ENCODE peak calls at places on chromosomes 11 and 22, in ten cellular contexts. One of them, this sample, is unnamed.

GRCh38 chr11:72141066-72141465 is 5.5 kb downstream of the FOLR3 start:
- DNase-seq in choroid plexus epithelial cell: peak; percentile 76
- DNase-seq in H54: peak; percentile 49
- DNase-seq in posterior cingulate gyrus: no peak
- DNase-seq in stomach: no peak
- DNase-seq in effector memory CD8-positive, alpha-beta T cell: no peak
- DNase-seq in naive thymus-derived CD8-positive, alpha-beta T cell: no peak
- DNase-seq in stimulated activated CD4-positive, alpha-beta T cell treated with anti-CD3 and anti-CD28 coated beads, Interleukin-4, amount 100 ng/mL, for 4 hours: no peak
- DNase-seq in germinal center: no peak
- DNase-seq in RPMI8226: no peak
- DNase-seq in this sample: no peak

GRCh38 chr11:116558504-116559252 is 214.1 kb downstream of the BUD13 start:
- DNase-seq in posterior cingulate gyrus: no peak
- DNase-seq in stomach: no peak
- DNase-seq in choroid plexus epithelial cell: no peak
- DNase-seq in RPMI8226: no peak
- DNase-seq in H54: peak; percentile 12
- DNase-seq in effector memory CD8-positive, alpha-beta T cell: no peak
- DNase-seq in naive thymus-derived CD8-positive, alpha-beta T cell: no peak
- DNase-seq in stimulated activated CD4-positive, alpha-beta T cell treated with anti-CD3 and anti-CD28 coated beads, Interleukin-4, amount 100 ng/mL, for 4 hours: no peak
- DNase-seq in germinal center: no peak
- DNase-seq in this sample: no peak

GRCh38 chr11:7442588-7443215 is 42.6 kb upstream of the OLFML1 start:
- DNase-seq in choroid plexus epithelial cell: peak; percentile 69
- DNase-seq in H54: peak; percentile 49
- DNase-seq in effector memory CD8-positive, alpha-beta T cell: peak; percentile 60
- DNase-seq in posterior cingulate gyrus: peak; percentile 78
- DNase-seq in naive thymus-derived CD8-positive, alpha-beta T cell: peak; percentile 43
- DNase-seq in stomach: peak; percentile 76
- DNase-seq in germinal center: peak; percentile 72
- DNase-seq in RPMI8226: peak; percentile 61
- DNase-seq in stimulated activated CD4-positive, alpha-beta T cell treated with anti-CD3 and anti-CD28 coated beads, Interleukin-4, amount 100 ng/mL, for 4 hours: peak; percentile 49
- DNase-seq in this sample: peak; percentile 74

GRCh38 chr11:48094643-48095339 is 114.4 kb downstream of the PTPRJ start:
- DNase-seq in naive thymus-derived CD8-positive, alpha-beta T cell: no peak
- DNase-seq in germinal center: no peak
- DNase-seq in choroid plexus epithelial cell: no peak
- DNase-seq in stomach: no peak
- DNase-seq in H54: no peak
- DNase-seq in effector memory CD8-positive, alpha-beta T cell: no peak
- DNase-seq in RPMI8226: no peak
- DNase-seq in posterior cingulate gyrus: no peak
- DNase-seq in stimulated activated CD4-positive, alpha-beta T cell treated with anti-CD3 and anti-CD28 coated beads, Interleukin-4, amount 100 ng/mL, for 4 hours: no peak
- DNase-seq in this sample: no peak

GRCh38 chr22:26529345-26529744 is 17.1 kb upstream of the TFIP11 start:
- DNase-seq in RPMI8226: no peak
- DNase-seq in stimulated activated CD4-positive, alpha-beta T cell treated with anti-CD3 and anti-CD28 coated beads, Interleukin-4, amount 100 ng/mL, for 4 hours: no peak
- DNase-seq in naive thymus-derived CD8-positive, alpha-beta T cell: no peak
- DNase-seq in choroid plexus epithelial cell: peak; percentile 17
- DNase-seq in stomach: no peak
- DNase-seq in H54: no peak
- DNase-seq in effector memory CD8-positive, alpha-beta T cell: no peak
- DNase-seq in germinal center: no peak
- DNase-seq in posterior cingulate gyrus: no peak
- DNase-seq in this sample: no peak

GRCh38 chr22:27345681-27346080 is 455.9 kb downstream of the MN1 start:
- DNase-seq in H54: no peak
- DNase-seq in stimulated activated CD4-positive, alpha-beta T cell treated with anti-CD3 and anti-CD28 coated beads, Interleukin-4, amount 100 ng/mL, for 4 hours: no peak
- DNase-seq in effector memory CD8-positive, alpha-beta T cell: no peak
- DNase-seq in choroid plexus epithelial cell: no peak
- DNase-seq in germinal center: no peak
- DNase-seq in posterior cingulate gyrus: no peak
- DNase-seq in stomach: no peak
- DNase-seq in naive thymus-derived CD8-positive, alpha-beta T cell: no peak
- DNase-seq in RPMI8226: no peak
- DNase-seq in this sample: no peak

GRCh38 chr11:31326470-31327148 is 42.9 kb downstream of the DCDC1 start:
- DNase-seq in H54: no peak
- DNase-seq in effector memory CD8-positive, alpha-beta T cell: no peak
- DNase-seq in germinal center: no peak
- DNase-seq in stimulated activated CD4-positive, alpha-beta T cell treated with anti-CD3 and anti-CD28 coated beads, Interleukin-4, amount 100 ng/mL, for 4 hours: no peak
- DNase-seq in posterior cingulate gyrus: no peak
- DNase-seq in RPMI8226: no peak
- DNase-seq in choroid plexus epithelial cell: no peak
- DNase-seq in naive thymus-derived CD8-positive, alpha-beta T cell: no peak
- DNase-seq in stomach: no peak
- DNase-seq in this sample: no peak

GRCh38 chr11:111917788-111918187 is 925 bp upstream of the C11orf52 start:
- DNase-seq in stomach: no peak
- DNase-seq in naive thymus-derived CD8-positive, alpha-beta T cell: no peak
- DNase-seq in RPMI8226: no peak
- DNase-seq in choroid plexus epithelial cell: no peak
- DNase-seq in stimulated activated CD4-positive, alpha-beta T cell treated with anti-CD3 and anti-CD28 coated beads, Interleukin-4, amount 100 ng/mL, for 4 hours: no peak
- DNase-seq in effector memory CD8-positive, alpha-beta T cell: no peak
- DNase-seq in posterior cingulate gyrus: no peak
- DNase-seq in H54: no peak
- DNase-seq in germinal center: no peak
- DNase-seq in this sample: no peak

GRCh38 chr22:43110444-43110926 is at the start of gene BIK:
- DNase-seq in RPMI8226: peak; percentile 82
- DNase-seq in germinal center: peak; percentile 82
- DNase-seq in effector memory CD8-positive, alpha-beta T cell: peak; percentile 26
- DNase-seq in naive thymus-derived CD8-positive, alpha-beta T cell: peak; percentile 39
- DNase-seq in H54: no peak
- DNase-seq in stimulated activated CD4-positive, alpha-beta T cell treated with anti-CD3 and anti-CD28 coated beads, Interleukin-4, amount 100 ng/mL, for 4 hours: peak; percentile 36
- DNase-seq in posterior cingulate gyrus: peak; percentile 13
- DNase-seq in stomach: peak; percentile 68
- DNase-seq in choroid plexus epithelial cell: no peak
- DNase-seq in this sample: peak; percentile 58

GRCh38 chr11:70621241-70621640 is 222.9 kb downstream of the CTTN start:
- DNase-seq in effector memory CD8-positive, alpha-beta T cell: no peak
- DNase-seq in stimulated activated CD4-positive, alpha-beta T cell treated with anti-CD3 and anti-CD28 coated beads, Interleukin-4, amount 100 ng/mL, for 4 hours: no peak
- DNase-seq in naive thymus-derived CD8-positive, alpha-beta T cell: no peak
- DNase-seq in germinal center: no peak
- DNase-seq in stomach: no peak
- DNase-seq in RPMI8226: no peak
- DNase-seq in choroid plexus epithelial cell: no peak
- DNase-seq in H54: no peak
- DNase-seq in posterior cingulate gyrus: no peak
- DNase-seq in this sample: no peak

GRCh38 chr22:41197046-41197807 is 7.9 kb upstream of the L3MBTL2 start:
- DNase-seq in posterior cingulate gyrus: peak; percentile 84
- DNase-seq in choroid plexus epithelial cell: peak; percentile 30
- DNase-seq in stomach: peak; percentile 83
- DNase-seq in stimulated activated CD4-positive, alpha-beta T cell treated with anti-CD3 and anti-CD28 coated beads, Interleukin-4, amount 100 ng/mL, for 4 hours: peak; percentile 77
- DNase-seq in H54: peak; percentile 73
- DNase-seq in RPMI8226: peak; percentile 88
- DNase-seq in naive thymus-derived CD8-positive, alpha-beta T cell: peak; percentile 90
- DNase-seq in germinal center: peak; percentile 94
- DNase-seq in effector memory CD8-positive, alpha-beta T cell: peak; percentile 71
- DNase-seq in this sample: peak; percentile 93

GRCh38 chr11:102874842-102875241 is at the start of gene MMP12:
- DNase-seq in stimulated activated CD4-positive, alpha-beta T cell treated with anti-CD3 and anti-CD28 coated beads, Interleukin-4, amount 100 ng/mL, for 4 hours: no peak
- DNase-seq in naive thymus-derived CD8-positive, alpha-beta T cell: no peak
- DNase-seq in stomach: no peak
- DNase-seq in posterior cingulate gyrus: no peak
- DNase-seq in effector memory CD8-positive, alpha-beta T cell: no peak
- DNase-seq in RPMI8226: no peak
- DNase-seq in germinal center: no peak
- DNase-seq in choroid plexus epithelial cell: no peak
- DNase-seq in H54: no peak
- DNase-seq in this sample: no peak

GRCh38 chr11:108388576-108388975 is 78.8 kb downstream of the C11orf65 start:
- DNase-seq in H54: no peak
- DNase-seq in germinal center: no peak
- DNase-seq in stimulated activated CD4-positive, alpha-beta T cell treated with anti-CD3 and anti-CD28 coated beads, Interleukin-4, amount 100 ng/mL, for 4 hours: no peak
- DNase-seq in posterior cingulate gyrus: no peak
- DNase-seq in effector memory CD8-positive, alpha-beta T cell: no peak
- DNase-seq in naive thymus-derived CD8-positive, alpha-beta T cell: no peak
- DNase-seq in stomach: no peak
- DNase-seq in choroid plexus epithelial cell: no peak
- DNase-seq in RPMI8226: no peak
- DNase-seq in this sample: no peak

GRCh38 chr11:85756401-85757200 is 54.3 kb downstream of the SYTL2 start:
- DNase-seq in choroid plexus epithelial cell: no peak
- DNase-seq in RPMI8226: no peak
- DNase-seq in posterior cingulate gyrus: no peak
- DNase-seq in effector memory CD8-positive, alpha-beta T cell: peak; percentile 58
- DNase-seq in stimulated activated CD4-positive, alpha-beta T cell treated with anti-CD3 and anti-CD28 coated beads, Interleukin-4, amount 100 ng/mL, for 4 hours: peak; percentile 56
- DNase-seq in stomach: peak; percentile 58
- DNase-seq in naive thymus-derived CD8-positive, alpha-beta T cell: peak; percentile 14
- DNase-seq in H54: no peak
- DNase-seq in germinal center: no peak
- DNase-seq in this sample: no peak

GRCh38 chr11:134224710-134225662 is 515 bp downstream of the VPS26B start:
- DNase-seq in germinal center: peak; percentile 26
- DNase-seq in H54: peak; percentile 31
- DNase-seq in stimulated activated CD4-positive, alpha-beta T cell treated with anti-CD3 and anti-CD28 coated beads, Interleukin-4, amount 100 ng/mL, for 4 hours: peak; percentile 55
- DNase-seq in choroid plexus epithelial cell: peak; percentile 34
- DNase-seq in stomach: peak; percentile 43
- DNase-seq in effector memory CD8-positive, alpha-beta T cell: peak; percentile 27
- DNase-seq in posterior cingulate gyrus: peak; percentile 75
- DNase-seq in naive thymus-derived CD8-positive, alpha-beta T cell: peak; percentile 46
- DNase-seq in RPMI8226: peak; percentile 69
- DNase-seq in this sample: peak; percentile 35